ENCODE peak calls at places on chromosomes 4 and X, in six cellular contexts. Q is GM23248; E is tibial artery; D is effector memory CD4-positive, alpha-beta T cell; X is spleen; V is K562. S is an unnamed sample. For H3K4me1, the result is how much of the 10 kb centered on the place peaks cover.

GRCh38 chr4:183610033-183610432 is 49.0 kb downstream of the RWDD4 start:
- DNase-seq in D (no peak), E (no peak), Q (no peak), X (no peak), V (peak), S (no peak)

GRCh38 chr4:7256989-7257810 is 64.9 kb downstream of the SORCS2 start:
- DNase-seq in E (no peak), V (no peak), Q (peak), X (no peak), D (no peak), S (no peak)

GRCh38 chr4:23333556-23333945 is 556.3 kb downstream of the PPARGC1A start:
- DNase-seq in E (no peak), V (no peak), X (no peak), D (no peak), Q (no peak), S (no peak)

GRCh38 chr4:24105183-24106039 is 215.6 kb upstream of the PPARGC1A start:
- DNase-seq in Q (peak), V (no peak), D (no peak), X (no peak), E (peak), S (no peak)

GRCh38 chrX:148893395-148893794 is 393.0 kb downstream of the AFF2 start:
- DNase-seq in E (no peak), V (no peak), D (no peak), X (no peak), Q (no peak), S (no peak)

GRCh38 chr4:3291411-3291968 is 1.3 kb upstream of the RGS12 start:
- DNase-seq in E (peak), D (no peak), X (no peak), V (no peak), Q (no peak), S (peak)

GRCh38 chr4:151930372-151930771 is 169.6 kb upstream of the GATB start:
- DNase-seq in V (no peak), X (no peak), Q (no peak), D (no peak), E (no peak), S (no peak)

GRCh38 chr4:26557164-26557563 is 26.7 kb upstream of the TBC1D19 start:
- DNase-seq in Q (peak), V (no peak), E (no peak), X (no peak), D (no peak), S (no peak)

GRCh38 chrX:135454816-135455215 is 33.1 kb downstream of the SMIM10L2A start:
- DNase-seq in X (no peak), Q (no peak), E (no peak), D (no peak), V (no peak), S (no peak)

GRCh38 chrX:118254611-118255010 is 91.3 kb upstream of the WDR44 start:
- DNase-seq in V (peak), X (no peak), D (no peak), E (peak), Q (peak), S (peak)

GRCh38 chrX:18170910-18171309 is 49.8 kb downstream of the BEND2 start:
- DNase-seq in V (no peak), Q (no peak), E (no peak), X (no peak), D (no peak), S (no peak)

GRCh38 chr4:41631538-41631937 is 93.6 kb downstream of the LIMCH1 start:
- DNase-seq in E (no peak), X (no peak), D (no peak), Q (no peak), V (no peak), S (no peak)

GRCh38 chr4:110669663-110670062 is 46.8 kb upstream of the PITX2 start:
- DNase-seq in X (no peak), Q (peak), E (no peak), V (no peak), D (no peak), S (no peak)

GRCh38 chr4:154807042-154807630 is 26.1 kb downstream of the RBM46 start:
- DNase-seq in E (no peak), Q (peak), X (no peak), V (peak), D (no peak), S (no peak)

GRCh38 chr4:25080571-25080970 is 49.8 kb upstream of the LGI2 start:
- DNase-seq in V (no peak), D (no peak), E (no peak), X (no peak), Q (no peak), S (no peak)

GRCh38 chr4:7626551-7626950 is 191.8 kb upstream of the PSAPL1 start:
- DNase-seq in V (no peak), D (no peak), E (no peak), X (no peak), Q (no peak), S (no peak)

GRCh38 chr4:26127001-26127400 is 193.8 kb upstream of the RBPJ start:
- DNase-seq in X (no peak), Q (no peak), V (no peak), E (no peak), D (no peak), S (no peak)

GRCh38 chrX:130109429-130110378 is 593 bp downstream of the ELF4 start:
- DNase-seq in Q (peak), X (peak), E (no peak), D (no peak), V (peak), S (no peak)

GRCh38 chrX:153725832-153726285 is 1.2 kb downstream of the ABCD1 start:
- DNase-seq in V (no peak), X (no peak), E (no peak), D (no peak), Q (peak), S (no peak)
- H3K4me1 ChIP-seq in V (under half), X (half or more), E (half or more), D (under half), Q (under half), S (half or more)

GRCh38 chr4:153433753-153434105 is 32.4 kb upstream of the TMEM131L start:
- DNase-seq in X (no peak), D (no peak), Q (no peak), V (no peak), E (no peak), S (no peak)

GRCh38 chr4:153438916-153439756 is 27.0 kb upstream of the TMEM131L start:
- DNase-seq in V (no peak), D (no peak), E (no peak), Q (no peak), X (peak), S (no peak)

GRCh38 chr4:153428816-153429592 is 37.2 kb upstream of the TMEM131L start:
- DNase-seq in E (no peak), X (no peak), D (no peak), V (no peak), Q (no peak), S (no peak)

GRCh38 chr4:153432971-153433752 is 33.0 kb upstream of the TMEM131L start:
- DNase-seq in E (peak), V (peak), Q (peak), D (peak), X (peak), S (peak)

GRCh38 chr4:153434190-153434589 is 32.0 kb upstream of the TMEM131L start:
- DNase-seq in E (no peak), Q (no peak), V (no peak), D (no peak), X (no peak), S (no peak)
- H3K27ac ChIP-seq in E (no peak), Q (no peak), V (no peak), D (no peak), X (peak), S (peak)

GRCh38 chrX:47366051-47366722 is 4.2 kb upstream of the ZNF157 start:
- DNase-seq in E (peak), X (peak), V (peak), D (peak), Q (peak), S (peak)

GRCh38 chrX:47373198-47373597 is 2.8 kb downstream of the ZNF157 start:
- DNase-seq in V (no peak), E (no peak), D (no peak), Q (no peak), X (no peak), S (no peak)

GRCh38 chrX:47370278-47370677 is at the start of gene ZNF157:
- DNase-seq in X (no peak), E (no peak), V (no peak), D (no peak), Q (no peak), S (no peak)
- H3K4me3 ChIP-seq in X (no peak), E (no peak), V (no peak), D (no peak), Q (no peak), S (no peak)

GRCh38 chr4:157052429-157053040 is 23.4 kb upstream of the GLRB start:
- DNase-seq in E (no peak), V (no peak), Q (no peak), X (no peak), D (no peak), S (no peak)

GRCh38 chr4:157048248-157048647 is 27.7 kb upstream of the GLRB start:
- DNase-seq in Q (peak), X (no peak), E (peak), V (no peak), D (no peak), S (peak)

GRCh38 chr4:157045507-157046127 is 30.3 kb upstream of the GLRB start:
- DNase-seq in E (no peak), D (no peak), Q (peak), X (no peak), V (peak), S (no peak)

GRCh38 chr4:157050561-157050960 is 25.4 kb upstream of the GLRB start:
- DNase-seq in D (no peak), Q (no peak), X (no peak), E (no peak), V (no peak), S (no peak)
- H3K4me1 ChIP-seq in D (under half), Q (under half), X (under half), E (under half), V (under half), S (under half)

GRCh38 chrX:70479970-70480659 is 35.5 kb downstream of the DLG3 start:
- DNase-seq in X (no peak), V (no peak), D (no peak), Q (no peak), E (no peak), S (peak)

GRCh38 chrX:70480660-70481018 is 36.0 kb downstream of the DLG3 start:
- DNase-seq in D (no peak), X (no peak), E (no peak), V (no peak), Q (no peak), S (no peak)

GRCh38 chrX:70477734-70478075 is 33.1 kb downstream of the DLG3 start:
- DNase-seq in E (no peak), V (no peak), Q (no peak), D (no peak), X (no peak), S (no peak)

GRCh38 chrX:70478521-70478920 is 33.9 kb downstream of the DLG3 start:
- DNase-seq in Q (no peak), X (no peak), D (no peak), E (no peak), V (no peak), S (no peak)

GRCh38 chrX:70479197-70479969 is 34.7 kb downstream of the DLG3 start:
- DNase-seq in Q (peak), D (no peak), V (no peak), E (no peak), X (no peak), S (no peak)
- H3K27ac ChIP-seq in Q (peak), D (no peak), V (no peak), E (peak), X (peak), S (peak)

DNA sequence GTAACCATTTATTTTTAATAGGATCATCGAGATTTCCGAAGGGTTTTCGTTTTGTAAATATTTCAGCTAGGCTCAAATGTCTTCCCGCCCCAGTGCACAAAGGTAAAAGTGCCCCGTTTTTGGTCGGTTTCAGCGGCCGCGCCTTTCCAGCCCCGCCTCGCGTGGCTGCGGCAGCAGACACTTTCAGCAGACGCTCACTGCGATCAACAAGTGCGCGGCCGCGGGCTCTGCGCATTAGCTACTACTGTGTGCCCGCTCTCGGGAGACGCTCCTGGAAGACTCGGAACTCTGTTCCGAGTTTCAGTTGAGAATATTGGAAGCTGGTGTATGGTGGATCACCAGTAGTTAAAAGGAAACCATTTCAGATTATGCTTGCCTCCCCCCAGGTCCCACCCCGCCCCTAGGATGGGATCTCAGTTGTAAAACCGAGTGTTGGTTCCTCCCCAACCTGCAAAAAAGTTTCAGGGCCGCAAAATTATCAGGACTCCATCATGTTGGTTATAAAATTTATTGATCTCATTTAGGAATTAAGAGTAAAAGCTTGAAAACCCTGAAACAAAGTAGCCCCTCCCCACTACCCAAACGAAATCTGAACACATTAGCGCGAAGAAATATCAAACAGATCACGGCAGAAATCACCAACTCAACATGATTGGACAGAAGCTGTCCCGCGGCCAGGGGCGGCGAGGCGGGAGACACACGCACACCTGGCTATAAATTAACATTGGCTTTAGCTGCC is 2.2 kb downstream of the SOX3 start:
- DNase-seq in Q (peak), V (no peak), X (no peak), D (no peak), E (no peak), S (no peak)
- H3K4me3 ChIP-seq in Q (no peak), V (no peak), X (peak), D (no peak), E (peak), S (no peak)

GRCh38 chr4:102047616-102048015 is 257.1 kb downstream of the BANK1 start:
- DNase-seq in X (no peak), E (no peak), V (no peak), Q (no peak), D (no peak), S (no peak)
- H3K4me1 ChIP-seq in X (under half), E (under half), V (under half), Q (under half), D (under half), S (under half)

GRCh38 chrX:13797512-13797911 is 19.4 kb downstream of the GPM6B start:
- DNase-seq in E (no peak), D (no peak), V (no peak), Q (no peak), X (no peak), S (no peak)
- H3K27ac ChIP-seq in E (no peak), D (no peak), V (no peak), Q (no peak), X (no peak), S (no peak)

GRCh38 chrX:140526138-140526537 is 21.3 kb upstream of the SOX3 start:
- DNase-seq in Q (peak), D (no peak), E (no peak), X (no peak), V (no peak), S (no peak)
- H3K4me3 ChIP-seq in Q (peak), D (no peak), E (no peak), X (no peak), V (no peak), S (no peak)

S was measured in Peyer's patch.